ENCODE peak calls at places on chromosomes 7 and 10, in five cellular contexts. U is glutamatergic neuron, S is kidney tubule cell, P is coronary artery, V is stromal cell of bone marrow. T is an unnamed sample.

GRCh38 chr10:112562803-112563663 is 116.0 kb downstream of the VTI1A start:
- DNase-seq in V (no peak), U (no peak), S (no peak), P (no peak), T (no peak)

GRCh38 chr10:21604651-21605050 is 70.6 kb downstream of the MLLT10 start:
- DNase-seq in S (no peak), V (no peak), U (no peak), P (no peak), T (no peak)

GRCh38 chr7:74173074-74173473 is 1.1 kb upstream of the EIF4H start:
- DNase-seq in V (no peak), S (peak; percentile 45), P (no peak), U (peak; percentile 30), T (no peak)

GRCh38 chr7:95365151-95365550 is 31.0 kb downstream of the PON3 start:
- DNase-seq in V (peak; percentile 38), S (peak; percentile 75), U (no peak), P (no peak), T (no peak)

GRCh38 chr7:84950836-84951235 is 236.0 kb downstream of the SEMA3D start:
- DNase-seq in S (peak; percentile 49), V (no peak), P (no peak), U (no peak), T (no peak)

GRCh38 chr10:528173-529165 is 161.0 kb downstream of the DIP2C start:
- DNase-seq in V (no peak), S (no peak), P (no peak), U (no peak), T (no peak)

GRCh38 chr7:130333832-130334231 is 10.8 kb upstream of the CPA5 start:
- DNase-seq in P (no peak), U (no peak), S (no peak), V (no peak), T (no peak)

GRCh38 chr10:77398986-77399755 is 238.4 kb downstream of the KCNMA1 start:
- DNase-seq in P (no peak), S (no peak), U (no peak), V (no peak), T (no peak)

GRCh38 chr7:131636092-131636491 is 79.7 kb upstream of the PODXL start:
- DNase-seq in V (no peak), P (no peak), U (no peak), S (no peak), T (no peak)

GRCh38 chr7:110760341-110760740 is 330.6 kb upstream of the LRRN3 start:
- DNase-seq in V (no peak), P (no peak), S (no peak), U (no peak), T (no peak)

GRCh38 chr10:31707578-31708411 is 220.8 kb downstream of the ARHGAP12 start:
- DNase-seq in P (no peak), S (peak; percentile 65), U (peak; percentile 59), V (peak; percentile 67), T (peak; percentile 84)

GRCh38 chr10:80168111-80168511 is 35.6 kb downstream of the PLAC9 start:
- DNase-seq in S (no peak), U (no peak), P (peak; percentile 89), V (no peak), T (no peak)

GRCh38 chr10:59585046-59585700 is 124.5 kb downstream of the SLC16A9 start:
- DNase-seq in V (no peak), U (no peak), S (peak; percentile 41), P (no peak), T (no peak)

GRCh38 chr10:100006241-100006886 is 3.4 kb downstream of the DNMBP start:
- DNase-seq in V (peak; percentile 88), S (peak; percentile 98), U (no peak), P (no peak), T (peak; percentile 78)

GRCh38 chr7:129779602-129780256 is 168.2 kb downstream of the NRF1 start:
- DNase-seq in U (no peak), V (no peak), S (peak; percentile 70), P (no peak), T (no peak)

GRCh38 chr7:110514973-110515372 is 576.0 kb upstream of the LRRN3 start:
- DNase-seq in U (peak; percentile 30), P (no peak), V (no peak), S (no peak), T (no peak)

GRCh38 chr10:132512693-132513345 is 24.8 kb upstream of the INPP5A start:
- DNase-seq in U (no peak), S (no peak), V (no peak), P (no peak), T (no peak)

GRCh38 chr7:135685306-135686084 is 23.2 kb downstream of the STMP1 start:
- DNase-seq in S (peak; percentile 71), U (no peak), V (no peak), P (no peak), T (no peak)

GRCh38 chr7:100612730-100613446 is 548 bp downstream of the MOSPD3 start:
- DNase-seq in V (no peak), S (no peak), P (no peak), U (peak; percentile 39), T (no peak)

GRCh38 chr10:78552261-78552811 is 516.4 kb upstream of the ZMIZ1 start:
- DNase-seq in S (no peak), U (no peak), P (peak; percentile 87), V (peak; percentile 78), T (no peak)

GRCh38 chr7:79564123-79564522 is 110.7 kb upstream of the MAGI2 start:
- DNase-seq in S (no peak), V (no peak), U (no peak), P (no peak), T (no peak)

GRCh38 chr10:110546499-110547105 is 20.9 kb upstream of the SMC3 start:
- DNase-seq in V (no peak), P (no peak), U (no peak), S (no peak), T (no peak)

GRCh38 chr10:70540089-70540788 is 61.7 kb downstream of the PALD1 start:
- DNase-seq in P (no peak), V (no peak), S (no peak), U (peak; percentile 72), T (no peak)

GRCh38 chr7:7190142-7190541 is 7.8 kb downstream of the C1GALT1 start:
- DNase-seq in V (no peak), S (peak; percentile 33), P (no peak), U (no peak), T (no peak)

GRCh38 chr10:77837248-77837924 is 89.2 kb downstream of the DLG5 start:
- DNase-seq in U (peak; percentile 64), P (no peak), S (no peak), V (no peak), T (no peak)

GRCh38 chr7:4906682-4907081 is 23.2 kb upstream of the RADIL start:
- DNase-seq in P (no peak), U (no peak), S (no peak), V (no peak), T (no peak)

T was measured in pulmonary artery endothelial cell.